ENCODE peak calls at places on chromosomes 3 and 15, in four cellular contexts. One of them, this sample, is unnamed.

GRCh38 chr3:170222647-170223541 is 670 bp downstream of the PRKCI start:
- DNase-seq in A549: peak; percentile 69
- DNase-seq in H1: peak; percentile 68
- DNase-seq in HepG2: peak; percentile 12
- DNase-seq in this sample: peak; percentile 67

GRCh38 chr3:187293514-187293870 is 2.0 kb upstream of the MASP1 start:
- DNase-seq in A549: no peak
- DNase-seq in H1: no peak
- DNase-seq in HepG2: no peak
- DNase-seq in this sample: no peak

GRCh38 chr3:155778441-155778840 is 27.6 kb downstream of the C3orf33 start:
- DNase-seq in HepG2: no peak
- DNase-seq in A549: no peak
- DNase-seq in H1: no peak
- DNase-seq in this sample: no peak

GRCh38 chr3:122857019-122857418 is 62.1 kb downstream of the SLC49A4 start:
- DNase-seq in H1: no peak
- DNase-seq in A549: no peak
- DNase-seq in HepG2: no peak
- DNase-seq in this sample: no peak

GRCh38 chr3:98901032-98901464 is 447 bp downstream of the DCBLD2 start:
- DNase-seq in H1: peak; percentile 79
- DNase-seq in HepG2: peak; percentile 32
- DNase-seq in A549: no peak
- DNase-seq in this sample: peak; percentile 40

GRCh38 chr3:64743166-64743565 is 55.4 kb upstream of the ADAMTS9 start:
- DNase-seq in HepG2: no peak
- DNase-seq in H1: no peak
- DNase-seq in A549: no peak
- DNase-seq in this sample: no peak

GRCh38 chr3:182909318-182910040 is 70.9 kb downstream of the DCUN1D1 start:
- DNase-seq in H1: no peak
- DNase-seq in HepG2: no peak
- DNase-seq in A549: peak; percentile 10
- DNase-seq in this sample: peak; percentile 45

GRCh38 chr15:100879461-100880138 is at the start of gene ALDH1A3:
- DNase-seq in HepG2: no peak
- DNase-seq in A549: peak; percentile 89
- DNase-seq in H1: no peak
- DNase-seq in this sample: no peak

GRCh38 chr15:95825198-95825597 is 505.3 kb upstream of the NR2F2 start:
- DNase-seq in A549: no peak
- DNase-seq in H1: no peak
- DNase-seq in HepG2: no peak
- DNase-seq in this sample: no peak

GRCh38 chr3:184908859-184909258 is 96.9 kb downstream of the VPS8 start:
- DNase-seq in H1: no peak
- DNase-seq in HepG2: no peak
- DNase-seq in A549: no peak
- DNase-seq in this sample: no peak

GRCh38 chr15:28912422-28912821 is 26.6 kb downstream of the APBA2 start:
- DNase-seq in A549: no peak
- DNase-seq in HepG2: no peak
- DNase-seq in H1: no peak
- DNase-seq in this sample: peak; percentile 47

GRCh38 chr15:66740802-66741201 is 38.8 kb downstream of the SMAD6 start:
- DNase-seq in H1: no peak
- DNase-seq in HepG2: no peak
- DNase-seq in A549: no peak
- DNase-seq in this sample: no peak

GRCh38 chr15:52200831-52201365 is 9.7 kb upstream of the GNB5 start:
- DNase-seq in HepG2: no peak
- DNase-seq in H1: no peak
- DNase-seq in A549: no peak
- DNase-seq in this sample: no peak

GRCh38 chr3:95055288-95055687 is 992.4 kb downstream of the NSUN3 start:
- DNase-seq in HepG2: no peak
- DNase-seq in H1: no peak
- DNase-seq in A549: no peak
- DNase-seq in this sample: no peak

GRCh38 chr15:42364529-42364928 is 5.2 kb downstream of the CAPN3 start:
- DNase-seq in HepG2: no peak
- DNase-seq in H1: no peak
- DNase-seq in A549: no peak
- DNase-seq in this sample: no peak

GRCh38 chr15:96330064-96330449 is 443 bp upstream of the NR2F2 start:
- DNase-seq in A549: peak; percentile 81
- DNase-seq in H1: peak; percentile 81
- DNase-seq in HepG2: no peak
- DNase-seq in this sample: no peak

GRCh38 chr3:58656631-58657030 is 9.9 kb downstream of the FAM3D start:
- DNase-seq in HepG2: no peak
- DNase-seq in A549: no peak
- DNase-seq in H1: no peak
- DNase-seq in this sample: no peak

GRCh38 chr3:134312873-134313838 is 61.1 kb downstream of the AMOTL2 start:
- DNase-seq in A549: no peak
- DNase-seq in H1: peak; percentile 88
- DNase-seq in HepG2: peak; percentile 62
- DNase-seq in this sample: peak; percentile 41

GRCh38 chr15:78988361-78988911 is 43.6 kb upstream of the CTSH start:
- DNase-seq in HepG2: peak; percentile 97
- DNase-seq in A549: peak; percentile 95
- DNase-seq in H1: no peak
- DNase-seq in this sample: no peak

GRCh38 chr3:136750922-136751258 is 1.3 kb downstream of the STAG1 start:
- DNase-seq in HepG2: no peak
- DNase-seq in H1: no peak
- DNase-seq in A549: no peak
- DNase-seq in this sample: no peak

GRCh38 chr3:31804251-31805051 is 176.6 kb downstream of the OSBPL10 start:
- DNase-seq in H1: no peak
- DNase-seq in HepG2: no peak
- DNase-seq in A549: no peak
- DNase-seq in this sample: no peak

GRCh38 chr3:126349071-126349470 is 8.1 kb downstream of the KLF15 start:
- DNase-seq in H1: no peak
- DNase-seq in A549: no peak
- DNase-seq in HepG2: no peak
- DNase-seq in this sample: no peak

GRCh38 chr3:142239421-142239820 is 14.0 kb upstream of the GK5 start:
- DNase-seq in A549: no peak
- DNase-seq in H1: no peak
- DNase-seq in HepG2: no peak
- DNase-seq in this sample: no peak

GRCh38 chr3:140898340-140899180 is 43.1 kb upstream of the SLC25A36 start:
- DNase-seq in H1: no peak
- DNase-seq in HepG2: peak; percentile 58
- DNase-seq in A549: no peak
- DNase-seq in this sample: peak; percentile 39

GRCh38 chr15:34318277-34319079 is 19.1 kb downstream of the SLC12A6 start:
- DNase-seq in A549: peak; percentile 70
- DNase-seq in H1: peak; percentile 51
- DNase-seq in HepG2: peak; percentile 78
- DNase-seq in this sample: peak; percentile 62

GRCh38 chr3:30401971-30402370 is 204.4 kb upstream of the TGFBR2 start:
- DNase-seq in A549: no peak
- DNase-seq in HepG2: no peak
- DNase-seq in H1: no peak
- DNase-seq in this sample: no peak

GRCh38 chr3:115428825-115429224 is 194.5 kb upstream of the GAP43 start:
- DNase-seq in HepG2: no peak
- DNase-seq in A549: no peak
- DNase-seq in H1: no peak
- DNase-seq in this sample: no peak

GRCh38 chr3:7573330-7573729 is 712.4 kb downstream of the GRM7 start:
- DNase-seq in H1: no peak
- DNase-seq in HepG2: no peak
- DNase-seq in A549: no peak
- DNase-seq in this sample: no peak

GRCh38 chr15:43912991-43913927 is 86.5 kb downstream of the WDR76 start:
- DNase-seq in HepG2: peak; percentile 46
- DNase-seq in A549: peak; percentile 43
- DNase-seq in H1: no peak
- DNase-seq in this sample: no peak

GRCh38 chr3:172151610-172152293 is 112.4 kb downstream of the FNDC3B start:
- DNase-seq in HepG2: no peak
- DNase-seq in H1: no peak
- DNase-seq in A549: no peak
- DNase-seq in this sample: no peak

GRCh38 chr15:78129098-78130011 is 1.9 kb downstream of the CIB2 start:
- DNase-seq in H1: no peak
- DNase-seq in HepG2: no peak
- DNase-seq in A549: no peak
- DNase-seq in this sample: no peak

GRCh38 chr3:193857996-193858395 is 265.0 kb downstream of the OPA1 start:
- DNase-seq in HepG2: no peak
- DNase-seq in H1: no peak
- DNase-seq in A549: no peak
- DNase-seq in this sample: no peak

GRCh38 chr15:45892182-45892581 is 257.4 kb downstream of the SQOR start:
- DNase-seq in H1: no peak
- DNase-seq in HepG2: no peak
- DNase-seq in A549: no peak
- DNase-seq in this sample: no peak

DNA sequence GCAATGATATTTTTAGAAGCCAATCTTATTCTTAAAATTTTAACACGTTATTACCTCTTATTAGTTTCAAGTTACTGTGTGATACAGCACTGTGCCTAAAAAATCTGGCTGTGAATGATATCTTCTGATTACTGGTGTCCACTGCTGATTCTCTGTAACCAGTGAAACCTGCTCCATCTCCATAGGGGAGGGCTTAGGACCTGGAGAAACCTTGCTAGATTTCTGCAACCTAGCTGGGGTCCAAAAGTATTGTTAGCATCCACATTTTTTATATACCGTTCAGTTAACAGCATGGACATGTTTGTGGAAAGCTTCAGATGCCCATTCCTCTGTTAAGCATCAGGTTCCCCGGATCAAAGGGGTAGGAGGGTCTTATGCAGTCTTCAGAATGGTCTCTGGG is 193.9 kb upstream of the TOPAZ1 start:
- DNase-seq in H1: no peak
- DNase-seq in A549: no peak
- DNase-seq in HepG2: no peak
- DNase-seq in this sample: no peak
- TF ChIP-seq PHF8 in H1: no peak
- TF ChIP-seq PHF8 in A549: no peak
- TF ChIP-seq PHF8 in HepG2: no peak
- TF ChIP-seq PHF8 in this sample: no peak

DNA sequence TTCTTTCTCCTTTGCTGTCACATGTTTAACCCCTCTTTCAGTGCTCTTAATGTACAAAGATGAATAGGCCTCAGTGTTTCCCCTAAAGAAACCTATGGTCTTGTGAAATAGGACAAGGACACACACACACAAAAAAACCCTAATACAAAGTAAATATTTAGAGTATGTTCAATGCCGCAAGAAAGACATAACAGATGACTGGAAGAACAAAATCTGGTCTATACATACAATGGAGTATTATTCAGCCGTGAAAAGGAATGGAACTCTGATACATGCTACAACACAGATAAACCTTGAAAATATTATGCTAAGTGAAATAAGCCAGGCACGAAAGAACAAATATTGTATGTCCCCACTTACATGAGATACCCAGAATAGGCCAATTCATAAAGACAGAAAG is 123.1 kb downstream of the ADAM10 start:
- DNase-seq in HepG2: peak; percentile 57
- DNase-seq in H1: no peak
- DNase-seq in A549: no peak
- DNase-seq in this sample: no peak
- TF ChIP-seq PHF8 in HepG2: no peak
- TF ChIP-seq PHF8 in H1: no peak
- TF ChIP-seq PHF8 in A549: no peak
- TF ChIP-seq PHF8 in this sample: no peak

GRCh38 chr3:191139771-191140170 is 59.3 kb upstream of the OSTN start:
- DNase-seq in A549: no peak
- DNase-seq in HepG2: no peak
- DNase-seq in H1: no peak
- DNase-seq in this sample: no peak

GRCh38 chr3:191135175-191135574 is 63.9 kb upstream of the OSTN start:
- DNase-seq in HepG2: no peak
- DNase-seq in A549: no peak
- DNase-seq in H1: no peak
- DNase-seq in this sample: no peak

GRCh38 chr3:191133359-191133758 is 65.7 kb upstream of the OSTN start:
- DNase-seq in A549: no peak
- DNase-seq in HepG2: no peak
- DNase-seq in H1: no peak
- DNase-seq in this sample: no peak

GRCh38 chr3:191138937-191139336 is 60.1 kb upstream of the OSTN start:
- DNase-seq in A549: no peak
- DNase-seq in HepG2: no peak
- DNase-seq in H1: no peak
- DNase-seq in this sample: no peak

DNA sequence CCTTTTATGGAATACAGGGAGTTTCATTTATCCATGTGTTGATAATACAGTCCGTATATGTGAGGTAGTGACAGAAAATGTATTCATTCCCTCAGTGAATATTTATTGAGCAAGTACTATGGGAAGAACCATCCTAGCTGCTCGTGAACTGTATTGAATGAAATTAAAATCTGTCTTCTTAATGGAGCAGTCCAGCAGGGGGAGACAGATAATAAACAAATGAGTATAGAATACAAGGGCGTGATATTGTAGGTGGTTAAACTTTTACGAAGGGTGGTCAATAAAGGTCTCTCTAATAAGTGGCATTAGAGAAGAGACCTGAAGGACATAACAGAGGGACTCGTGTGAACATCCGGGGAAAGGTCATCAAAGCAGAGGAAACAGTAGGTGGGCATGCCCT is 62.7 kb upstream of the OSTN start:
- DNase-seq in A549: no peak
- DNase-seq in HepG2: peak; percentile 18
- DNase-seq in H1: no peak
- DNase-seq in this sample: no peak
- TF ChIP-seq PHF8 in A549: no peak
- TF ChIP-seq PHF8 in HepG2: no peak
- TF ChIP-seq PHF8 in H1: no peak
- TF ChIP-seq PHF8 in this sample: no peak

GRCh38 chr3:34394978-34395748 is 596.7 kb downstream of the PDCD6IP start:
- DNase-seq in HepG2: no peak
- DNase-seq in A549: no peak
- DNase-seq in H1: no peak
- DNase-seq in this sample: no peak

GRCh38 chr3:34396288-34396687 is 597.9 kb downstream of the PDCD6IP start:
- DNase-seq in HepG2: no peak
- DNase-seq in H1: no peak
- DNase-seq in A549: no peak
- DNase-seq in this sample: no peak

DNA sequence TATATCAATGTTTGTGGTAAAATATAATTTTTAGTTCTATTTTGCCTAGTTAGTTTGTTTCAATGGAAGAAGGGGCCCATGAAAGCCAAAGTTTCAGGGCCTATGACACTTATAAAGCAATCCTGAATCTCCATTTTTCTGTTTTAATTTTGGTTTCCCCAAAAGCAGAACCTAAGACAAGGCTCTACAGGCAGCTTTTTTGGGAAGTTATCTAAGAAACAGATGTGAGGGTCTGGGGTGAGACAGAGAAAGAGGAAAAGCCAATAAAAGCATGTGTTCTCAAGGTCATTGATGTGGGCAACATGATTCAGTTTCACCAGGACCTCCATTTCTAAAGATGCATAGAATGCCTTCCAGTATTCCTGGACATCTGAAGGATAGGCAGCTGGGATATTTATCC is 598.5 kb downstream of the PDCD6IP start:
- DNase-seq in A549: no peak
- DNase-seq in HepG2: no peak
- DNase-seq in H1: no peak
- DNase-seq in this sample: no peak
- TF ChIP-seq PHF8 in A549: no peak
- TF ChIP-seq PHF8 in HepG2: no peak
- TF ChIP-seq PHF8 in H1: no peak
- TF ChIP-seq PHF8 in this sample: no peak

This sample was measured in K562.